ENCODE peak calls at places on chromosome 22, in seven cellular contexts. T is activated CD4-positive, alpha-beta T cell treated with anti-CD3 and anti-CD28 coated beads for 36 hours; W is uterus; D is NCI-H1436 treated with DMSO at 0.1 percent for 48 hours; U is activated T-cell treated with anti-CD3 and anti-CD28 coated beads for 24 hours; B is effector memory CD8-positive, alpha-beta T cell; O is WTC11. H is an unnamed sample.

GRCh38 chr22:25930083-25930482 is 188.1 kb downstream of the MYO18B start:
- DNase-seq in T (no peak), W (no peak), D (no peak), U (no peak), B (no peak), O (no peak), H (no peak)

GRCh38 chr22:17781319-17782031 is 7.2 kb upstream of the BID start:
- DNase-seq in T (peak), W (no peak), D (no peak), U (peak), B (peak), O (no peak), H (peak)

GRCh38 chr22:24333301-24333700 is 62.7 kb downstream of the SPECC1L start:
- DNase-seq in T (no peak), W (no peak), D (no peak), U (no peak), B (no peak), O (no peak), H (no peak)

GRCh38 chr22:25360891-25361645 is 141.6 kb downstream of the CRYBB2 start:
- DNase-seq in T (no peak), W (peak), D (no peak), U (no peak), B (no peak), O (no peak), H (no peak)

GRCh38 chr22:50170453-50171318 is at the start of gene PANX2:
- DNase-seq in T (no peak), W (no peak), D (no peak), U (no peak), B (no peak), O (peak), H (no peak)

GRCh38 chr22:20438678-20439492 is 1.3 kb upstream of the SCARF2 start:
- DNase-seq in T (no peak), W (no peak), D (no peak), U (no peak), B (no peak), O (peak), H (no peak)

GRCh38 chr22:40216041-40216756 is 38.5 kb downstream of the TNRC6B start:
- DNase-seq in T (peak), W (no peak), D (no peak), U (no peak), B (peak), O (no peak), H (peak)

GRCh38 chr22:28021116-28021997 is 102.3 kb upstream of the PITPNB start:
- DNase-seq in T (no peak), W (no peak), D (no peak), U (no peak), B (no peak), O (no peak), H (no peak)

GRCh38 chr22:26445577-26446275 is 16.7 kb downstream of the ASPHD2 start:
- DNase-seq in T (no peak), W (no peak), D (no peak), U (no peak), B (no peak), O (no peak), H (no peak)

GRCh38 chr22:40189979-40190378 is 12.3 kb downstream of the TNRC6B start:
- DNase-seq in T (no peak), W (no peak), D (no peak), U (no peak), B (no peak), O (no peak), H (no peak)

GRCh38 chr22:36220457-36220921 is 18.8 kb downstream of the APOL2 start:
- DNase-seq in T (no peak), W (peak), D (no peak), U (no peak), B (no peak), O (no peak), H (no peak)

GRCh38 chr22:23781533-23781932 is 5.2 kb upstream of the SMARCB1 start:
- DNase-seq in T (no peak), W (no peak), D (no peak), U (no peak), B (no peak), O (no peak), H (no peak)

GRCh38 chr22:50420581-50420980 is 54.3 kb downstream of the SBF1 start:
- DNase-seq in T (no peak), W (no peak), D (no peak), U (no peak), B (no peak), O (no peak), H (no peak)

GRCh38 chr22:49929553-49929979 is 11.1 kb downstream of the CRELD2 start:
- DNase-seq in T (peak), W (peak), D (no peak), U (peak), B (peak), O (peak), H (peak)

GRCh38 chr22:44147821-44148574 is 32.7 kb upstream of the PARVG start:
- DNase-seq in T (no peak), W (no peak), D (no peak), U (no peak), B (no peak), O (peak), H (no peak)

GRCh38 chr22:46104881-46105493 is 45.3 kb upstream of the PPARA start:
- DNase-seq in T (no peak), W (peak), D (no peak), U (no peak), B (no peak), O (no peak), H (no peak)

GRCh38 chr22:50199251-50199721 is 1.5 kb upstream of the SELENOO start:
- DNase-seq in T (no peak), W (no peak), D (no peak), U (no peak), B (no peak), O (no peak), H (no peak)

GRCh38 chr22:25062378-25063095 is 110.0 kb downstream of the KIAA1671 start:
- DNase-seq in T (peak), W (no peak), D (no peak), U (peak), B (peak), O (no peak), H (peak)

GRCh38 chr22:44723801-44724200 is 21.8 kb downstream of the PRR5 start:
- DNase-seq in T (no peak), W (no peak), D (no peak), U (no peak), B (no peak), O (no peak), H (no peak)

GRCh38 chr22:44231229-44231628 is 50.5 kb downstream of the PARVG start:
- DNase-seq in T (no peak), W (no peak), D (no peak), U (no peak), B (no peak), O (no peak), H (no peak)

GRCh38 chr22:26131755-26132154 is 37.5 kb upstream of the SEZ6L start:
- DNase-seq in T (no peak), W (no peak), D (no peak), U (no peak), B (no peak), O (no peak), H (no peak)

GRCh38 chr22:44360686-44361381 is 48.1 kb upstream of the SHISAL1 start:
- DNase-seq in T (no peak), W (peak), D (no peak), U (no peak), B (no peak), O (no peak), H (no peak)

GRCh38 chr22:46269564-46269963 is 1.8 kb downstream of the TTC38 start:
- DNase-seq in T (no peak), W (no peak), D (no peak), U (no peak), B (no peak), O (no peak), H (no peak)

GRCh38 chr22:36160499-36160942 is at the start of gene APOL3:
- DNase-seq in T (peak), W (peak), D (no peak), U (no peak), B (peak), O (no peak), H (peak)

GRCh38 chr22:22657712-22658111 is 13.3 kb downstream of the GGTLC2 start:
- DNase-seq in T (no peak), W (no peak), D (no peak), U (no peak), B (no peak), O (no peak), H (no peak)

GRCh38 chr22:26162961-26163360 is 6.3 kb upstream of the SEZ6L start:
- DNase-seq in T (no peak), W (no peak), D (no peak), U (no peak), B (no peak), O (no peak), H (no peak)

GRCh38 chr22:38974826-38975175 is 7.3 kb upstream of the APOBEC3B start:
- DNase-seq in T (no peak), W (no peak), D (no peak), U (no peak), B (no peak), O (no peak), H (no peak)

GRCh38 chr22:46588279-46589140 is 31.7 kb upstream of the GRAMD4 start:
- DNase-seq in T (no peak), W (no peak), D (no peak), U (no peak), B (no peak), O (no peak), H (no peak)

GRCh38 chr22:44730490-44731356 is 21.7 kb upstream of the ARHGAP8 start:
- DNase-seq in T (no peak), W (no peak), D (no peak), U (no peak), B (no peak), O (no peak), H (no peak)

GRCh38 chr22:19178065-19178658 is 374 bp downstream of the SLC25A1 start:
- DNase-seq in T (peak), W (peak), D (no peak), U (peak), B (peak), O (peak), H (peak)

GRCh38 chr22:47201996-47202818 is 439.8 kb downstream of the TBC1D22A start:
- DNase-seq in T (no peak), W (no peak), D (no peak), U (no peak), B (no peak), O (no peak), H (no peak)

GRCh38 chr22:23526588-23527315 is 53.3 kb downstream of the IGLL1 start:
- DNase-seq in T (no peak), W (no peak), D (no peak), U (no peak), B (no peak), O (no peak), H (no peak)

GRCh38 chr22:48923165-48923875 is 904.4 kb downstream of the BRD1 start:
- DNase-seq in T (no peak), W (no peak), D (no peak), U (no peak), B (no peak), O (no peak), H (no peak)

H was measured in activated CD4-positive, alpha-beta memory T cell treated with anti-CD3 and anti-CD28 coated beads for 36 hours.